ENCODE peak calls at places on chromosomes 4 and X, in six cellular contexts. T is LNCaP clone FGC; E is mesothelial cell of epicardium; X is T-cell; N is Calu3; R is activated CD8-positive, alpha-beta T cell treated with anti-CD3 and anti-CD28 coated beads for 36 hours. G is an unnamed sample.

GRCh38 chrX:41110801-41111625 is 25.8 kb downstream of the USP9X start:
- DNase-seq in T (no peak), E (no peak), X (no peak), N (no peak), R (no peak), G (no peak)

GRCh38 chr4:18664051-18664450 is 642.5 kb upstream of the LCORL start:
- DNase-seq in E (no peak), N (no peak), X (no peak), R (no peak), T (no peak), G (no peak)

GRCh38 chr4:1628892-1629703 is 55.0 kb downstream of the FAM53A start:
- DNase-seq in N (peak), X (peak), R (peak), T (no peak), E (peak), G (peak)

GRCh38 chr4:182219400-182219799 is 23.8 kb upstream of the TENM3 start:
- DNase-seq in N (no peak), R (no peak), T (no peak), E (no peak), X (no peak), G (no peak)

GRCh38 chr4:13476915-13477314 is 7.2 kb downstream of the RAB28 start:
- DNase-seq in T (no peak), E (no peak), R (no peak), N (no peak), X (no peak), G (no peak)

GRCh38 chr4:103046416-103047290 is 27.1 kb upstream of the SLC9B1 start:
- DNase-seq in T (no peak), N (peak), X (peak), R (peak), E (no peak), G (no peak)

GRCh38 chr4:67204441-67204840 is 340.9 kb downstream of the CENPC start:
- DNase-seq in R (no peak), E (no peak), T (no peak), X (no peak), N (no peak), G (no peak)

GRCh38 chr4:170374770-170375169 is 285.0 kb upstream of the AADAT start:
- DNase-seq in R (peak), N (peak), E (no peak), X (no peak), T (peak), G (no peak)

GRCh38 chrX:129833153-129834004 is 10.3 kb downstream of the ZDHHC9 start:
- DNase-seq in X (no peak), R (no peak), N (no peak), E (no peak), T (no peak), G (no peak)